ENCODE peak calls at places on chromosome 16, in eight cellular contexts. One of them, this sample, is unnamed.

GRCh38 chr16:677306-678190 is 2.1 kb downstream of the RHBDL1 start:
- DNase-seq in gastrocnemius medialis: peak; percentile 16
- DNase-seq in ovary: no peak
- DNase-seq in esophagus squamous epithelium: no peak
- DNase-seq in body of pancreas: no peak
- DNase-seq in Peyer's patch: no peak
- DNase-seq in uterus: no peak
- DNase-seq in heart left ventricle: no peak
- DNase-seq in this sample: no peak

GRCh38 chr16:53159781-53160436 is 105.1 kb downstream of the CHD9 start:
- DNase-seq in gastrocnemius medialis: no peak
- DNase-seq in ovary: no peak
- DNase-seq in esophagus squamous epithelium: no peak
- DNase-seq in body of pancreas: no peak
- DNase-seq in Peyer's patch: no peak
- DNase-seq in uterus: peak; percentile 28
- DNase-seq in heart left ventricle: no peak
- DNase-seq in this sample: no peak

GRCh38 chr16:56352351-56353053 is 72.8 kb downstream of the AMFR start:
- DNase-seq in gastrocnemius medialis: peak; percentile 13
- DNase-seq in ovary: peak; percentile 11
- DNase-seq in esophagus squamous epithelium: no peak
- DNase-seq in body of pancreas: no peak
- DNase-seq in Peyer's patch: no peak
- DNase-seq in uterus: peak; percentile 5
- DNase-seq in heart left ventricle: peak; percentile 30
- DNase-seq in this sample: no peak

GRCh38 chr16:53282975-53283946 is 151.0 kb upstream of the RBL2 start:
- DNase-seq in gastrocnemius medialis: no peak
- DNase-seq in ovary: no peak
- DNase-seq in esophagus squamous epithelium: no peak
- DNase-seq in body of pancreas: no peak
- DNase-seq in Peyer's patch: no peak
- DNase-seq in uterus: no peak
- DNase-seq in heart left ventricle: no peak
- DNase-seq in this sample: no peak

GRCh38 chr16:30131869-30132475 is 9.0 kb upstream of the MAPK3 start:
- DNase-seq in gastrocnemius medialis: no peak
- DNase-seq in ovary: no peak
- DNase-seq in esophagus squamous epithelium: no peak
- DNase-seq in body of pancreas: no peak
- DNase-seq in Peyer's patch: no peak
- DNase-seq in uterus: no peak
- DNase-seq in heart left ventricle: no peak
- DNase-seq in this sample: no peak

GRCh38 chr16:9901-10665 is 43.3 kb downstream of the POLR3K start:
- DNase-seq in gastrocnemius medialis: no peak
- DNase-seq in ovary: peak; percentile 56
- DNase-seq in esophagus squamous epithelium: no peak
- DNase-seq in body of pancreas: no peak
- DNase-seq in Peyer's patch: peak; percentile 62
- DNase-seq in uterus: peak; percentile 41
- DNase-seq in heart left ventricle: peak; percentile 59
- DNase-seq in this sample: peak; percentile 34

GRCh38 chr16:89120281-89120680 is 26.6 kb downstream of the ACSF3 start:
- DNase-seq in gastrocnemius medialis: no peak
- DNase-seq in ovary: no peak
- DNase-seq in esophagus squamous epithelium: no peak
- DNase-seq in body of pancreas: no peak
- DNase-seq in Peyer's patch: no peak
- DNase-seq in uterus: no peak
- DNase-seq in heart left ventricle: peak; percentile 30
- DNase-seq in this sample: no peak

GRCh38 chr16:69049146-69049545 is 56.3 kb upstream of the HAS3 start:
- DNase-seq in gastrocnemius medialis: no peak
- DNase-seq in ovary: no peak
- DNase-seq in esophagus squamous epithelium: no peak
- DNase-seq in body of pancreas: no peak
- DNase-seq in Peyer's patch: no peak
- DNase-seq in uterus: no peak
- DNase-seq in heart left ventricle: no peak
- DNase-seq in this sample: no peak

GRCh38 chr16:71421911-71422310 is 19.9 kb downstream of the TLE7 start:
- DNase-seq in gastrocnemius medialis: no peak
- DNase-seq in ovary: no peak
- DNase-seq in esophagus squamous epithelium: no peak
- DNase-seq in body of pancreas: peak; percentile 20
- DNase-seq in Peyer's patch: peak; percentile 55
- DNase-seq in uterus: no peak
- DNase-seq in heart left ventricle: no peak
- DNase-seq in this sample: no peak

GRCh38 chr16:22070361-22071351 is 21.7 kb upstream of the VWA3A start:
- DNase-seq in gastrocnemius medialis: no peak
- DNase-seq in ovary: peak; percentile 28
- DNase-seq in esophagus squamous epithelium: no peak
- DNase-seq in body of pancreas: no peak
- DNase-seq in Peyer's patch: no peak
- DNase-seq in uterus: peak; percentile 23
- DNase-seq in heart left ventricle: no peak
- DNase-seq in this sample: no peak

GRCh38 chr16:24677388-24677787 is 52.1 kb upstream of the TNRC6A start:
- DNase-seq in gastrocnemius medialis: no peak
- DNase-seq in ovary: no peak
- DNase-seq in esophagus squamous epithelium: no peak
- DNase-seq in body of pancreas: no peak
- DNase-seq in Peyer's patch: no peak
- DNase-seq in uterus: no peak
- DNase-seq in heart left ventricle: no peak
- DNase-seq in this sample: no peak

GRCh38 chr16:89557936-89558490 is 2.5 kb upstream of the RPL13 start:
- DNase-seq in gastrocnemius medialis: peak; percentile 58
- DNase-seq in ovary: no peak
- DNase-seq in esophagus squamous epithelium: no peak
- DNase-seq in body of pancreas: no peak
- DNase-seq in Peyer's patch: no peak
- DNase-seq in uterus: no peak
- DNase-seq in heart left ventricle: no peak
- DNase-seq in this sample: no peak

GRCh38 chr16:80100186-80100585 is 440.6 kb upstream of the DYNLRB2 start:
- DNase-seq in gastrocnemius medialis: no peak
- DNase-seq in ovary: no peak
- DNase-seq in esophagus squamous epithelium: no peak
- DNase-seq in body of pancreas: no peak
- DNase-seq in Peyer's patch: no peak
- DNase-seq in uterus: no peak
- DNase-seq in heart left ventricle: no peak
- DNase-seq in this sample: no peak

GRCh38 chr16:90077240-90077756 is at the start of gene PRDM7:
- DNase-seq in gastrocnemius medialis: peak; percentile 96
- DNase-seq in ovary: peak; percentile 96
- DNase-seq in esophagus squamous epithelium: peak; percentile 72
- DNase-seq in body of pancreas: peak; percentile 99
- DNase-seq in Peyer's patch: peak; percentile 96
- DNase-seq in uterus: peak; percentile 91
- DNase-seq in heart left ventricle: peak; percentile 97
- DNase-seq in this sample: peak; percentile 97

GRCh38 chr16:48810803-48811453 is 200.9 kb upstream of the N4BP1 start:
- DNase-seq in gastrocnemius medialis: no peak
- DNase-seq in ovary: no peak
- DNase-seq in esophagus squamous epithelium: no peak
- DNase-seq in body of pancreas: no peak
- DNase-seq in Peyer's patch: no peak
- DNase-seq in uterus: no peak
- DNase-seq in heart left ventricle: no peak
- DNase-seq in this sample: no peak

GRCh38 chr16:87844374-87844733 is 25.0 kb downstream of the SLC7A5 start:
- DNase-seq in gastrocnemius medialis: no peak
- DNase-seq in ovary: no peak
- DNase-seq in esophagus squamous epithelium: no peak
- DNase-seq in body of pancreas: no peak
- DNase-seq in Peyer's patch: no peak
- DNase-seq in uterus: no peak
- DNase-seq in heart left ventricle: peak; percentile 79
- DNase-seq in this sample: no peak

GRCh38 chr16:87843678-87844373 is 25.5 kb downstream of the SLC7A5 start:
- DNase-seq in gastrocnemius medialis: no peak
- DNase-seq in ovary: no peak
- DNase-seq in esophagus squamous epithelium: no peak
- DNase-seq in body of pancreas: no peak
- DNase-seq in Peyer's patch: no peak
- DNase-seq in uterus: no peak
- DNase-seq in heart left ventricle: no peak
- DNase-seq in this sample: no peak

GRCh38 chr16:87840462-87840978 is 28.8 kb downstream of the SLC7A5 start:
- DNase-seq in gastrocnemius medialis: no peak
- DNase-seq in ovary: no peak
- DNase-seq in esophagus squamous epithelium: no peak
- DNase-seq in body of pancreas: no peak
- DNase-seq in Peyer's patch: no peak
- DNase-seq in uterus: no peak
- DNase-seq in heart left ventricle: no peak
- DNase-seq in this sample: no peak

GRCh38 chr16:87841608-87842208 is 27.6 kb downstream of the SLC7A5 start:
- DNase-seq in gastrocnemius medialis: no peak
- DNase-seq in ovary: no peak
- DNase-seq in esophagus squamous epithelium: no peak
- DNase-seq in body of pancreas: no peak
- DNase-seq in Peyer's patch: no peak
- DNase-seq in uterus: no peak
- DNase-seq in heart left ventricle: no peak
- DNase-seq in this sample: no peak

DNA sequence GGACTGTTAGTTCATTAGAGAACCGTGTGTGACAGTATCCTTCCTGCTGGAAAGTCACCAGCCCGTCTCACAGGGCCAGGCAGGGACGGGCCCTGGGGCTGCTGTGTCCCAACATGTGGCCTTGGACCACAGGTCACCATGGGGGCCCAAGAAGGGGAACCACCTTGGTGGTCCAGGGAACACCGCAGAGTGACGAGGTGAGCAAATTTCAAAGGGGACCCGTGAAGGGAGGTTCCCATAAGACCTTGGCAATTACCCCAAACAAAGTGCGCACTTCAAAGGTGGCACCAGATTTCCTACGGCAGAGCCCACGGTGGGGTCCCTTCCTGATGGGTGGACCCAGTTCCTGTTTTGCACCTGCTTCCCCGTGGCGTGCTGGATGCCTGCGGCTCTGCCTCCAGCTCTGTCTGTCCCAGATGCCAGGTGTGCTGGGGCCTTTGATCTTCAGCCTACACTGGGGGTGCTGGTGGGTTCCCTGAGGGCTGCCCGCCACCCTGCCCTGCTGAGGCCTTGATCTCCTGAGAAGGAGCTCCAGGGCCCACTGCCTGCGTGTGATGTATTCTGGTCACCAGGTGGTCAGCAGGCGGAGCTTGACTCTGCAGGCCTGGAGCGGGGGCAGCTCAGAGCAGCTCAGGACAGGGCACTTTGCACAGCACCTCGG is 27.0 kb downstream of the SLC7A5 start:
- DNase-seq in gastrocnemius medialis: no peak
- DNase-seq in ovary: no peak
- DNase-seq in esophagus squamous epithelium: no peak
- DNase-seq in body of pancreas: no peak
- DNase-seq in Peyer's patch: no peak
- DNase-seq in uterus: no peak
- DNase-seq in heart left ventricle: no peak
- DNase-seq in this sample: no peak
- H3K36me3 ChIP-seq in gastrocnemius medialis: peaks cover 45% of the 10 kb centered on the region
- H3K36me3 ChIP-seq in ovary: no peaks in the 10 kb centered on the region
- H3K36me3 ChIP-seq in esophagus squamous epithelium: peaks cover 5% of the 10 kb centered on the region
- H3K36me3 ChIP-seq in body of pancreas: no peaks in the 10 kb centered on the region
- H3K36me3 ChIP-seq in Peyer's patch: no peaks in the 10 kb centered on the region
- H3K36me3 ChIP-seq in uterus: no peaks in the 10 kb centered on the region
- H3K36me3 ChIP-seq in heart left ventricle: peaks cover 36% of the 10 kb centered on the region
- H3K36me3 ChIP-seq in this sample: no peaks in the 10 kb centered on the region

GRCh38 chr16:2761472-2761871 is 9.0 kb downstream of the SRRM2 start:
- DNase-seq in gastrocnemius medialis: no peak
- DNase-seq in ovary: no peak
- DNase-seq in esophagus squamous epithelium: no peak
- DNase-seq in body of pancreas: no peak
- DNase-seq in Peyer's patch: no peak
- DNase-seq in uterus: no peak
- DNase-seq in heart left ventricle: peak; percentile 17
- DNase-seq in this sample: no peak

GRCh38 chr16:2762711-2763110 is 10.3 kb downstream of the SRRM2 start:
- DNase-seq in gastrocnemius medialis: no peak
- DNase-seq in ovary: no peak
- DNase-seq in esophagus squamous epithelium: no peak
- DNase-seq in body of pancreas: no peak
- DNase-seq in Peyer's patch: no peak
- DNase-seq in uterus: no peak
- DNase-seq in heart left ventricle: no peak
- DNase-seq in this sample: no peak

GRCh38 chr16:2761886-2762583 is 9.6 kb downstream of the SRRM2 start:
- DNase-seq in gastrocnemius medialis: no peak
- DNase-seq in ovary: no peak
- DNase-seq in esophagus squamous epithelium: no peak
- DNase-seq in body of pancreas: no peak
- DNase-seq in Peyer's patch: no peak
- DNase-seq in uterus: no peak
- DNase-seq in heart left ventricle: peak; percentile 40
- DNase-seq in this sample: no peak

GRCh38 chr16:2764718-2765117 is 12.3 kb downstream of the SRRM2 start:
- DNase-seq in gastrocnemius medialis: no peak
- DNase-seq in ovary: no peak
- DNase-seq in esophagus squamous epithelium: no peak
- DNase-seq in body of pancreas: no peak
- DNase-seq in Peyer's patch: no peak
- DNase-seq in uterus: no peak
- DNase-seq in heart left ventricle: no peak
- DNase-seq in this sample: no peak

GRCh38 chr16:2763173-2763572 is 10.7 kb downstream of the SRRM2 start:
- DNase-seq in gastrocnemius medialis: no peak
- DNase-seq in ovary: no peak
- DNase-seq in esophagus squamous epithelium: no peak
- DNase-seq in body of pancreas: no peak
- DNase-seq in Peyer's patch: no peak
- DNase-seq in uterus: no peak
- DNase-seq in heart left ventricle: no peak
- DNase-seq in this sample: no peak
- TF ChIP-seq POLR2A in gastrocnemius medialis: no peak
- TF ChIP-seq POLR2A in ovary: no peak
- TF ChIP-seq POLR2A in esophagus squamous epithelium: no peak
- TF ChIP-seq POLR2A in body of pancreas: no peak
- TF ChIP-seq POLR2A in Peyer's patch: no peak
- TF ChIP-seq POLR2A in uterus: no peak
- TF ChIP-seq POLR2A in heart left ventricle: no peak
- TF ChIP-seq POLR2A in this sample: no peak

DNA sequence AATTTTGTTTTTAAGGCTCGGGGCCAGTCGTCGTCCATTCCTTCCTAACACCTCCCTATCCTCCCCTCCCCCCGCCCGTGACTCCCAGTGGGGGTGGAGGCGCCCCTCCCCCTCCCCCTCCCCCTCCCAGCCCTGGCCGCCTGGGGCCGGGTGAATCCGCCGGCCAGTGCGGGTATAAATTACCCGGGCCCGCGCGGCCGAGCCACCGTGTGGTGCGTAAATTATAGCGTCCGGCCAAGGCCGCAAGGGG is 2.0 kb upstream of the GSE1 start:
- DNase-seq in gastrocnemius medialis: no peak
- DNase-seq in ovary: peak; percentile 66
- DNase-seq in esophagus squamous epithelium: no peak
- DNase-seq in body of pancreas: no peak
- DNase-seq in Peyer's patch: peak; percentile 62
- DNase-seq in uterus: no peak
- DNase-seq in heart left ventricle: no peak
- DNase-seq in this sample: peak; percentile 74
- H3K36me3 ChIP-seq in gastrocnemius medialis: no peaks in the 10 kb centered on the region
- H3K36me3 ChIP-seq in ovary: no peaks in the 10 kb centered on the region
- H3K36me3 ChIP-seq in esophagus squamous epithelium: no peaks in the 10 kb centered on the region
- H3K36me3 ChIP-seq in body of pancreas: no peaks in the 10 kb centered on the region
- H3K36me3 ChIP-seq in Peyer's patch: no peaks in the 10 kb centered on the region
- H3K36me3 ChIP-seq in uterus: no peaks in the 10 kb centered on the region
- H3K36me3 ChIP-seq in heart left ventricle: no peaks in the 10 kb centered on the region
- H3K36me3 ChIP-seq in this sample: no peaks in the 10 kb centered on the region

GRCh38 chr16:2242598-2242997 is 6.4 kb downstream of the DNASE1L2 start:
- DNase-seq in gastrocnemius medialis: no peak
- DNase-seq in ovary: no peak
- DNase-seq in esophagus squamous epithelium: no peak
- DNase-seq in body of pancreas: no peak
- DNase-seq in Peyer's patch: no peak
- DNase-seq in uterus: no peak
- DNase-seq in heart left ventricle: no peak
- DNase-seq in this sample: no peak
- TF ChIP-seq POLR2A in gastrocnemius medialis: no peak
- TF ChIP-seq POLR2A in ovary: no peak
- TF ChIP-seq POLR2A in esophagus squamous epithelium: no peak
- TF ChIP-seq POLR2A in body of pancreas: no peak
- TF ChIP-seq POLR2A in Peyer's patch: no peak
- TF ChIP-seq POLR2A in uterus: no peak
- TF ChIP-seq POLR2A in heart left ventricle: no peak
- TF ChIP-seq POLR2A in this sample: no peak